ENCODE peak calls at places on chromosome 7, in four cellular contexts. G, R, Z and I are unnamed samples.

GRCh38 chr7:12458520-12459131 is 55.0 kb upstream of the VWDE start:
- DNase-seq in Z (no peak), G (peak), R (peak), I (no peak)

GRCh38 chr7:98626393-98627061 is 9.4 kb downstream of the NPTX2 start:
- DNase-seq in Z (no peak), R (no peak), G (no peak), I (no peak)

GRCh38 chr7:25389489-25390106 is 161.3 kb upstream of the NPVF start:
- DNase-seq in R (peak), G (peak), Z (no peak), I (no peak)

GRCh38 chr7:129851810-129852209 is 101.0 kb downstream of the UBE2H start:
- DNase-seq in G (no peak), R (no peak), Z (no peak), I (no peak)

GRCh38 chr7:50792342-50793114 is 9.8 kb upstream of the GRB10 start:
- DNase-seq in R (peak), G (peak), Z (peak), I (no peak)

GRCh38 chr7:85749715-85750453 is 563.0 kb upstream of the SEMA3D start:
- DNase-seq in G (no peak), Z (no peak), R (no peak), I (no peak)

GRCh38 chr7:92763636-92764423 is 72.5 kb downstream of the CDK6 start:
- DNase-seq in Z (no peak), G (peak), R (peak), I (no peak)

GRCh38 chr7:130930710-130931109 is 196.7 kb upstream of the KLF14 start:
- DNase-seq in Z (no peak), G (no peak), R (no peak), I (no peak)

GRCh38 chr7:67823345-67823744 is 826.7 kb downstream of the TYW1 start:
- DNase-seq in G (no peak), Z (no peak), R (peak), I (no peak)

GRCh38 chr7:50988465-50988864 is 205.8 kb upstream of the GRB10 start:
- DNase-seq in R (no peak), Z (no peak), G (no peak), I (no peak)

GRCh38 chr7:103480771-103481170 is 34.8 kb upstream of the SLC26A5 start:
- DNase-seq in R (no peak), G (no peak), Z (no peak), I (no peak)

GRCh38 chr7:111018960-111019835 is 71.7 kb upstream of the LRRN3 start:
- DNase-seq in R (no peak), G (peak), Z (no peak), I (no peak)

GRCh38 chr7:50660040-50660829 is 95.0 kb upstream of the DDC start:
- DNase-seq in R (no peak), Z (no peak), G (no peak), I (peak)

GRCh38 chr7:141646826-141647480 is 55.0 kb downstream of the DENND11 start:
- DNase-seq in G (no peak), R (no peak), Z (no peak), I (no peak)

GRCh38 chr7:50300336-50300735 is 4.2 kb upstream of the IKZF1 start:
- DNase-seq in Z (no peak), G (no peak), R (no peak), I (no peak)

GRCh38 chr7:641269-641671 is 85.2 kb upstream of the DNAAF5 start:
- DNase-seq in G (peak), R (no peak), Z (no peak), I (no peak)

GRCh38 chr7:102944241-102944640 is 31.4 kb downstream of the LRRC17 start:
- DNase-seq in R (no peak), Z (no peak), G (no peak), I (no peak)

GRCh38 chr7:73869011-73869785 is 8.2 kb downstream of the TMEM270 start:
- DNase-seq in G (no peak), R (peak), Z (no peak), I (no peak)

GRCh38 chr7:132950685-132951084 is 131.2 kb downstream of the CHCHD3 start:
- DNase-seq in Z (no peak), R (no peak), G (no peak), I (no peak)

GRCh38 chr7:51233375-51233774 is 83.2 kb downstream of the COBL start:
- DNase-seq in R (no peak), Z (no peak), G (no peak), I (no peak)

GRCh38 chr7:31896929-31897328 is 173.3 kb downstream of the PDE1C start:
- DNase-seq in R (no peak), G (no peak), Z (no peak), I (no peak)

GRCh38 chr7:6015917-6016652 is 7.0 kb downstream of the AIMP2 start:
- DNase-seq in R (peak), Z (peak), G (no peak), I (peak)

GRCh38 chr7:147711429-147711828 is 879.1 kb upstream of the C7orf33 start:
- DNase-seq in G (no peak), R (no peak), Z (no peak), I (no peak)

GRCh38 chr7:135645296-135645904 is 16.9 kb upstream of the STMP1 start:
- DNase-seq in R (peak), G (peak), Z (no peak), I (no peak)

GRCh38 chr7:885893-886625 is 9.7 kb downstream of the GET4 start:
- DNase-seq in R (no peak), G (no peak), Z (no peak), I (no peak)

GRCh38 chr7:99824091-99824490 is 3.7 kb upstream of the CYP3A43 start:
- DNase-seq in Z (no peak), R (no peak), G (no peak), I (no peak)

GRCh38 chr7:99825451-99825850 is 2.4 kb upstream of the CYP3A43 start:
- DNase-seq in G (no peak), R (no peak), Z (no peak), I (no peak)

GRCh38 chr7:99822731-99823718 is 4.8 kb upstream of the CYP3A43 start:
- DNase-seq in Z (no peak), G (no peak), R (no peak), I (no peak)

GRCh38 chr7:99825873-99826272 is 1.9 kb upstream of the CYP3A43 start:
- DNase-seq in G (no peak), R (no peak), Z (no peak), I (no peak)

GRCh38 chr7:99820408-99821027 is 7.3 kb upstream of the CYP3A43 start:
- DNase-seq in Z (no peak), R (no peak), G (no peak), I (no peak)
- H3K27ac ChIP-seq in Z (no peak), R (no peak), G (no peak), I (no peak)

DNA sequence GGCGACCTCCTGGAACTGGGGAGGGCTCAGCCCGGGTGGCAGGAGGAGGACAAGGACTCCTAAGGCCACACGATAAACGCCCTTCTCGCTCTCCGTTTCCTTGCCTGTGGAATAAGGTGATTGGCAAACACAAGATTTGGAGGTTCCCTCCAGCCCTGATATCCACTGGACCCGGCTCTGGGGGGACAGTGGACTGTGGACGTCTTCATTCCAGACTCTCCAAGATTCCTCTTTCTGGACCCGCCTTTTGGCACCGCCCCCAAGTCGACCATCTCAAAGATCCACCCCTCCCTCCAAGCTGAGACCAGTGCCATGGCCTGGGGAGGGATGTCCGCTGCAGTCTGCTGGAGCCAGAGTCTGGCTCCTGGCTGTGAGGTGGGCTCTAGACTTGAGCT is 23.6 kb downstream of the ZNF783 start:
- DNase-seq in Z (no peak), R (peak), G (peak), I (no peak)
- H3K27ac ChIP-seq in Z (no peak), R (no peak), G (no peak), I (peak)

GRCh38 chr7:149175150-149175549 is 20.2 kb upstream of the ZNF282 start:
- DNase-seq in G (no peak), Z (no peak), R (no peak), I (no peak)
- H3K27ac ChIP-seq in G (no peak), Z (no peak), R (no peak), I (no peak)

GRCh38 chr7:27031289-27032172 is 64.3 kb downstream of the HOXA1 start:
- DNase-seq in R (peak), G (peak), Z (no peak), I (no peak)
- H3K27ac ChIP-seq in R (peak), G (peak), Z (peak), I (no peak)

DNA sequence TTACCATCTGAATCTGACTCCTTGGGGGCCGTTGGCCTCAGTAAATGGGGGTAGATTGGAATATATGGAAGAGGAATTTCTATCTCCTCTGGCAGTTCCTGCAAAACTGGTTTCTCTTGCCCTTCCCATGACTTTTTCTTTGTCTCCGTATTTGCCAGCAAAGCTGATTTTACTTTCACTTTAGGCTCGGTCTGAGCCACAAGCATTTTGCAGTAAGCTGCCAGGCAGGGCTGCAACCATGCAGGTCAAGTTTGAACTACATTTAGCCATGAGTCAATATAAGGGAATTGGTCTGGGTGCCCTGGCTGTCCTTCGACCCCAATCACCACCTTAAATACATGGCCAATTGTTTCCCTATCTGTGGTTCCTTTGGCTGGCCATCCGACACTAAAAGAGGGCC is 104.3 kb downstream of the TRIM24 start:
- DNase-seq in G (peak), Z (peak), R (peak), I (no peak)
- H3K27ac ChIP-seq in G (no peak), Z (no peak), R (peak), I (no peak)

DNA sequence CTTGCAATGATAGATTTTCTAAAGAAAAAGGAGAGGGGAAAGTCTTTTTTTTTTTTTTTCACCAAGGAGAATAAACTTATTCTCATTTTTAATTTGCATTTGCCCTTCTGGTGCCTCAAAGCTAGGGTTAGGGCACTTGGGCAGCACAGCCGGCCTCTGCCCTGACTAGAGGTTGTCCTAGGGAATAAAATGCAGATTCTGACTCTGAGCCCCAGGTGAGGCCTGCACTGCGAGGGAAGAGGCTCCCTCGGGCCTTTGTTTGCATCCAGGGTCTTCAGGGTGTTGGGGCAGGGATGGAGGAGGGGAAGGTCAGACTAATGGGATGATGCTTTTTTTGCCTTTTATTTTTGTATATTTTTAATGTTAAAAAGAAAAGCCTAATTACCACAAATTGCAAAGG is 7.8 kb downstream of the MYL7 start:
- DNase-seq in R (no peak), Z (no peak), G (no peak), I (no peak)
- H3K27ac ChIP-seq in R (no peak), Z (no peak), G (no peak), I (peak)